ENCODE peak calls at places on chromosome 10, in ten cellular contexts. Q is PC-3, U is NB4, O is NCI-H146, R is fibroblast of villous mesenchyme, L is NCI-H2081 treated with DMSO at 0.1 percent for 48 hours, G is BE2C, C is lower leg skin, A is lower lobe of right lung, Z is Right ventricle myocardium inferior. D is an unnamed sample.

GRCh38 chr10:130265542-130265941 is 129.4 kb downstream of the GLRX3 start:
- DNase-seq in Q (no peak), U (no peak), O (no peak), R (no peak), L (no peak), G (no peak), C (no peak), A (no peak), Z (no peak), D (no peak)

GRCh38 chr10:118568327-118568848 is 27.1 kb downstream of the PRLHR start:
- DNase-seq in Q (peak; percentile 73), U (peak; percentile 63), O (peak; percentile 48), R (peak; percentile 68), L (no peak), G (peak; percentile 61), C (no peak), A (no peak), Z (no peak), D (no peak)

GRCh38 chr10:88386204-88386877 is 196.8 kb downstream of the RNLS start:
- DNase-seq in Q (no peak), U (peak; percentile 30), O (no peak), R (peak; percentile 47), L (no peak), G (peak; percentile 8), C (no peak), A (no peak), Z (no peak), D (no peak)

GRCh38 chr10:79379512-79380124 is 32.3 kb downstream of the PPIF start:
- DNase-seq in Q (no peak), U (no peak), O (no peak), R (no peak), L (no peak), G (no peak), C (peak; percentile 87), A (peak; percentile 41), Z (no peak), D (no peak)

GRCh38 chr10:96889415-96890171 is 57.5 kb downstream of the LCOR start:
- DNase-seq in Q (no peak), U (no peak), O (no peak), R (no peak), L (no peak), G (no peak), C (no peak), A (no peak), Z (no peak), D (no peak)

GRCh38 chr10:103042129-103042528 is 124.0 kb downstream of the CNNM2 start:
- DNase-seq in Q (no peak), U (no peak), O (no peak), R (no peak), L (no peak), G (no peak), C (no peak), A (no peak), Z (no peak), D (no peak)

GRCh38 chr10:18417950-18418527 is 233.3 kb downstream of the NSUN6 start:
- DNase-seq in Q (no peak), U (no peak), O (no peak), R (no peak), L (no peak), G (no peak), C (no peak), A (no peak), Z (no peak), D (no peak)

GRCh38 chr10:116274141-116274861 is 1.3 kb upstream of the GFRA1 start:
- DNase-seq in Q (no peak), U (no peak), O (no peak), R (no peak), L (no peak), G (no peak), C (peak; percentile 89), A (no peak), Z (no peak), D (no peak)

GRCh38 chr10:47356708-47357107 is 8.5 kb downstream of the RBP3 start:
- DNase-seq in Q (no peak), U (no peak), O (no peak), R (no peak), L (no peak), G (no peak), C (no peak), A (no peak), Z (no peak), D (no peak)

GRCh38 chr10:42962120-42962901 is 114.6 kb upstream of the RET start:
- DNase-seq in Q (no peak), U (peak; percentile 97), O (peak; percentile 17), R (no peak), L (no peak), G (peak; percentile 83), C (peak; percentile 76), A (peak; percentile 39), Z (peak; percentile 74), D (no peak)

GRCh38 chr10:43884516-43885105 is 235.9 kb upstream of the ZNF32 start:
- DNase-seq in Q (no peak), U (no peak), O (no peak), R (no peak), L (no peak), G (no peak), C (no peak), A (no peak), Z (no peak), D (no peak)

GRCh38 chr10:132443605-132443997 is 46.6 kb downstream of the PWWP2B start:
- DNase-seq in Q (peak; percentile 48), U (peak; percentile 69), O (no peak), R (peak; percentile 43), L (no peak), G (no peak), C (no peak), A (peak; percentile 79), Z (peak; percentile 63), D (no peak)

GRCh38 chr10:21926358-21926890 is 77.1 kb downstream of the DNAJC1 start:
- DNase-seq in Q (peak; percentile 29), U (no peak), O (no peak), R (peak; percentile 26), L (no peak), G (no peak), C (no peak), A (no peak), Z (no peak), D (no peak)

GRCh38 chr10:95437669-95438068 is 123.5 kb downstream of the SORBS1 start:
- DNase-seq in Q (no peak), U (no peak), O (no peak), R (no peak), L (no peak), G (no peak), C (peak; percentile 57), A (no peak), Z (no peak), D (no peak)

GRCh38 chr10:26628395-26628794 is 69.1 kb upstream of the PDSS1 start:
- DNase-seq in Q (no peak), U (no peak), O (no peak), R (no peak), L (no peak), G (no peak), C (no peak), A (no peak), Z (no peak), D (no peak)

GRCh38 chr10:34709637-34710390 is 105.3 kb downstream of the PARD3 start:
- DNase-seq in Q (no peak), U (no peak), O (no peak), R (no peak), L (no peak), G (no peak), C (no peak), A (no peak), Z (no peak), D (no peak)